ENCODE peak calls at places on chromosomes 16 and 17, in eight cellular contexts. One of them, this sample, is unnamed.

GRCh38 chr17:10516065-10516464 is 2.3 kb downstream of the MYH1 start:
- DNase-seq in H9: no peak
- DNase-seq in OCI-LY7: no peak
- DNase-seq in mesenchymal stem cell: no peak
- DNase-seq in mammary epithelial cell: no peak
- DNase-seq in MM.1S: no peak
- DNase-seq in fibroblast of lung: no peak
- DNase-seq in GM23248: no peak
- DNase-seq in this sample: no peak

GRCh38 chr16:55569025-55569424 is 2.5 kb downstream of the CAPNS2 start:
- DNase-seq in OCI-LY7: no peak
- DNase-seq in mesenchymal stem cell: no peak
- DNase-seq in H9: no peak
- DNase-seq in mammary epithelial cell: peak
- DNase-seq in fibroblast of lung: peak
- DNase-seq in GM23248: peak
- DNase-seq in MM.1S: no peak
- DNase-seq in this sample: no peak

GRCh38 chr16:11768850-11769249 is 26.2 kb upstream of the TXNDC11 start:
- DNase-seq in H9: no peak
- DNase-seq in OCI-LY7: peak
- DNase-seq in MM.1S: peak
- DNase-seq in mammary epithelial cell: no peak
- DNase-seq in mesenchymal stem cell: no peak
- DNase-seq in fibroblast of lung: no peak
- DNase-seq in GM23248: no peak
- DNase-seq in this sample: no peak

GRCh38 chr17:27602721-27603445 is 28.1 kb upstream of the LGALS9 start:
- DNase-seq in OCI-LY7: peak
- DNase-seq in MM.1S: peak
- DNase-seq in fibroblast of lung: peak
- DNase-seq in mesenchymal stem cell: peak
- DNase-seq in H9: peak
- DNase-seq in mammary epithelial cell: peak
- DNase-seq in GM23248: peak
- DNase-seq in this sample: peak

GRCh38 chr17:65660947-65661346 is 99.5 kb upstream of the AXIN2 start:
- DNase-seq in OCI-LY7: no peak
- DNase-seq in fibroblast of lung: peak
- DNase-seq in MM.1S: no peak
- DNase-seq in GM23248: peak
- DNase-seq in H9: no peak
- DNase-seq in mesenchymal stem cell: peak
- DNase-seq in mammary epithelial cell: no peak
- DNase-seq in this sample: no peak

GRCh38 chr17:36544049-36544319 is 735 bp upstream of the GGNBP2 start:
- DNase-seq in GM23248: peak
- DNase-seq in mesenchymal stem cell: peak
- DNase-seq in OCI-LY7: peak
- DNase-seq in H9: peak
- DNase-seq in MM.1S: peak
- DNase-seq in fibroblast of lung: no peak
- DNase-seq in mammary epithelial cell: peak
- DNase-seq in this sample: peak

GRCh38 chr17:17056167-17056562 is 13.9 kb downstream of the MPRIP start:
- DNase-seq in mesenchymal stem cell: no peak
- DNase-seq in H9: peak
- DNase-seq in MM.1S: no peak
- DNase-seq in fibroblast of lung: no peak
- DNase-seq in OCI-LY7: no peak
- DNase-seq in mammary epithelial cell: no peak
- DNase-seq in GM23248: peak
- DNase-seq in this sample: no peak

GRCh38 chr17:65515959-65516948 is 45.2 kb downstream of the AXIN2 start:
- DNase-seq in H9: peak
- DNase-seq in fibroblast of lung: peak
- DNase-seq in OCI-LY7: no peak
- DNase-seq in mesenchymal stem cell: peak
- DNase-seq in GM23248: peak
- DNase-seq in MM.1S: no peak
- DNase-seq in mammary epithelial cell: no peak
- DNase-seq in this sample: peak

GRCh38 chr16:50625374-50625773 is 55.7 kb downstream of the SNX20 start:
- DNase-seq in fibroblast of lung: no peak
- DNase-seq in GM23248: no peak
- DNase-seq in H9: no peak
- DNase-seq in mammary epithelial cell: no peak
- DNase-seq in mesenchymal stem cell: no peak
- DNase-seq in OCI-LY7: no peak
- DNase-seq in MM.1S: no peak
- DNase-seq in this sample: no peak

GRCh38 chr16:65655802-65656201 is 533.9 kb upstream of the CDH11 start:
- DNase-seq in MM.1S: no peak
- DNase-seq in GM23248: no peak
- DNase-seq in OCI-LY7: no peak
- DNase-seq in mammary epithelial cell: no peak
- DNase-seq in H9: no peak
- DNase-seq in fibroblast of lung: no peak
- DNase-seq in mesenchymal stem cell: no peak
- DNase-seq in this sample: no peak

GRCh38 chr16:3060339-3061127 is 4.9 kb upstream of the IL32 start:
- DNase-seq in H9: no peak
- DNase-seq in fibroblast of lung: no peak
- DNase-seq in GM23248: no peak
- DNase-seq in OCI-LY7: no peak
- DNase-seq in mesenchymal stem cell: no peak
- DNase-seq in mammary epithelial cell: no peak
- DNase-seq in MM.1S: no peak
- DNase-seq in this sample: no peak

GRCh38 chr16:7399296-7399695 is 66.7 kb downstream of the RBFOX1 start:
- DNase-seq in MM.1S: no peak
- DNase-seq in H9: no peak
- DNase-seq in mammary epithelial cell: no peak
- DNase-seq in mesenchymal stem cell: no peak
- DNase-seq in OCI-LY7: no peak
- DNase-seq in GM23248: no peak
- DNase-seq in fibroblast of lung: no peak
- DNase-seq in this sample: no peak

GRCh38 chr17:45574376-45574775 is 83.9 kb upstream of the PLEKHM1 start:
- DNase-seq in OCI-LY7: no peak
- DNase-seq in mesenchymal stem cell: peak
- DNase-seq in MM.1S: no peak
- DNase-seq in H9: no peak
- DNase-seq in mammary epithelial cell: no peak
- DNase-seq in GM23248: peak
- DNase-seq in fibroblast of lung: peak
- DNase-seq in this sample: peak

DNA sequence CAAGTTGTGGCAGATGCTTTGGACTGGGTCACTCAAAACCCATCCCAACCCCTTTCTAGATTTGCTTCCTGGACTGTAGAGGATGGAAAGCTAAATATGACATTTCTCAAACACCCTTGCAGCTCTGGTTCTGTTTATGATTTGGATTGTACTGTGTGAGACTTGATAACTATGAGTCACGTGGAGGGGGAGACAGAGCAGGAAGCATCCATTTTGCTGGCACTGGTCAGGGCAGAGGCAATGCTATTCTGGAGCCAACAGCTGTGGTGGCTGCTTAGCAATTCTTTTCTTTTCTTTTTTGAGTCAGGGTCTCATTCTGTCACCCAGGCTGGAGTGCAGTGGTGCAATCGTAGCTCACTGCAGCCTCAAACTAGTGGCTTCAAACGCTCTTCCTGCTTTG is 13.6 kb upstream of the TERF2 start:
- DNase-seq in GM23248: peak
- DNase-seq in MM.1S: no peak
- DNase-seq in H9: no peak
- DNase-seq in mammary epithelial cell: no peak
- DNase-seq in OCI-LY7: no peak
- DNase-seq in fibroblast of lung: peak
- DNase-seq in mesenchymal stem cell: peak
- DNase-seq in this sample: no peak
- H2AFZ ChIP-seq in GM23248: peak
- H2AFZ ChIP-seq in MM.1S: no peak
- H2AFZ ChIP-seq in H9: no peak
- H2AFZ ChIP-seq in mammary epithelial cell: no peak
- H2AFZ ChIP-seq in OCI-LY7: no peak
- H2AFZ ChIP-seq in fibroblast of lung: no peak
- H2AFZ ChIP-seq in mesenchymal stem cell: no peak
- H2AFZ ChIP-seq in this sample: no peak

GRCh38 chr17:64309021-64309420 is 46.0 kb upstream of the TEX2 start:
- DNase-seq in MM.1S: no peak
- DNase-seq in GM23248: no peak
- DNase-seq in OCI-LY7: no peak
- DNase-seq in mesenchymal stem cell: no peak
- DNase-seq in H9: no peak
- DNase-seq in fibroblast of lung: no peak
- DNase-seq in mammary epithelial cell: no peak
- DNase-seq in this sample: no peak

GRCh38 chr17:64313577-64313976 is 50.5 kb upstream of the TEX2 start:
- DNase-seq in OCI-LY7: no peak
- DNase-seq in mammary epithelial cell: no peak
- DNase-seq in H9: no peak
- DNase-seq in mesenchymal stem cell: no peak
- DNase-seq in GM23248: no peak
- DNase-seq in fibroblast of lung: no peak
- DNase-seq in MM.1S: no peak
- DNase-seq in this sample: no peak

GRCh38 chr17:64304512-64304911 is 41.5 kb upstream of the TEX2 start:
- DNase-seq in MM.1S: no peak
- DNase-seq in mesenchymal stem cell: no peak
- DNase-seq in H9: no peak
- DNase-seq in GM23248: no peak
- DNase-seq in fibroblast of lung: no peak
- DNase-seq in OCI-LY7: no peak
- DNase-seq in mammary epithelial cell: no peak
- DNase-seq in this sample: no peak

GRCh38 chr17:64306850-64307463 is 43.9 kb upstream of the TEX2 start:
- DNase-seq in MM.1S: peak
- DNase-seq in fibroblast of lung: peak
- DNase-seq in H9: peak
- DNase-seq in mammary epithelial cell: peak
- DNase-seq in OCI-LY7: peak
- DNase-seq in GM23248: peak
- DNase-seq in mesenchymal stem cell: peak
- DNase-seq in this sample: peak

DNA sequence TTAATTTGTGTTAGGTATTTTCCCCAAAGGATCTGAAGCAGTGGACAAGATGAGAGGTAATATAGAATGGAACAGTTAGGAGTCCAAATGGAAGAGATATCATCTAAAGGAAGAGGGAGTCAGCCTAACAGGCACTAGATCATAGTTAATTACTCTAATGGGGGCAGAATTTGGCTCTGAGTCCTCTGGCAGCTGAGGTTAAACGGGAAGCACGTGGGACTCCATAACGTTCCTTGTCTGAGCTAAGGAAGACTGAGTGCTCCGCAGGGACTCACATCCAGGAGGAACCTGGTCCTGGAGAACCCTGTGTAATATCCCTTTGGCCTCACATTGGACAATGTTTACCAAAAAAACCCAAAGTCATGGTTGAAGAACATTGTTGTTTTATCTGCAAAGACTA is 46.6 kb upstream of the TEX2 start:
- DNase-seq in mammary epithelial cell: no peak
- DNase-seq in GM23248: no peak
- DNase-seq in OCI-LY7: no peak
- DNase-seq in MM.1S: no peak
- DNase-seq in mesenchymal stem cell: no peak
- DNase-seq in H9: no peak
- DNase-seq in fibroblast of lung: no peak
- DNase-seq in this sample: no peak
- H2AFZ ChIP-seq in mammary epithelial cell: no peak
- H2AFZ ChIP-seq in GM23248: no peak
- H2AFZ ChIP-seq in OCI-LY7: no peak
- H2AFZ ChIP-seq in MM.1S: no peak
- H2AFZ ChIP-seq in mesenchymal stem cell: no peak
- H2AFZ ChIP-seq in H9: no peak
- H2AFZ ChIP-seq in fibroblast of lung: no peak
- H2AFZ ChIP-seq in this sample: no peak

DNA sequence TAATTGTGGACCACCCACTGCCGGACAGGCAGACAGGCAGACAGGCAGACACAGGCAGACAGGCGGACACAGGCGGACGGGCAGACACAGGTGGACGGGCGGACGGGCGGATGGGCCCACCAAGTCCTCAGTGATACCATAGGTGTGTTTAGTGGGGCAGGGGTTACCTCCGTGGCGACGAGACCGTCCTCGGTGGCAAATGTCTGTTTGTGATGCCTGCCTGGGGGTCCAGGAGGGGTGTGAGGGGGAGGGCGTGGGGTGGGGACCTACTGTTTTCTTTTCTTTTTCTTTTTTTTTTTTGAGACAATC is 76.7 kb downstream of the RTN4RL1 start:
- DNase-seq in OCI-LY7: no peak
- DNase-seq in MM.1S: no peak
- DNase-seq in mesenchymal stem cell: no peak
- DNase-seq in H9: no peak
- DNase-seq in GM23248: no peak
- DNase-seq in mammary epithelial cell: no peak
- DNase-seq in fibroblast of lung: no peak
- DNase-seq in this sample: no peak
- H2AFZ ChIP-seq in OCI-LY7: no peak
- H2AFZ ChIP-seq in MM.1S: no peak
- H2AFZ ChIP-seq in mesenchymal stem cell: no peak
- H2AFZ ChIP-seq in H9: no peak
- H2AFZ ChIP-seq in GM23248: no peak
- H2AFZ ChIP-seq in mammary epithelial cell: no peak
- H2AFZ ChIP-seq in fibroblast of lung: no peak
- H2AFZ ChIP-seq in this sample: no peak

DNA sequence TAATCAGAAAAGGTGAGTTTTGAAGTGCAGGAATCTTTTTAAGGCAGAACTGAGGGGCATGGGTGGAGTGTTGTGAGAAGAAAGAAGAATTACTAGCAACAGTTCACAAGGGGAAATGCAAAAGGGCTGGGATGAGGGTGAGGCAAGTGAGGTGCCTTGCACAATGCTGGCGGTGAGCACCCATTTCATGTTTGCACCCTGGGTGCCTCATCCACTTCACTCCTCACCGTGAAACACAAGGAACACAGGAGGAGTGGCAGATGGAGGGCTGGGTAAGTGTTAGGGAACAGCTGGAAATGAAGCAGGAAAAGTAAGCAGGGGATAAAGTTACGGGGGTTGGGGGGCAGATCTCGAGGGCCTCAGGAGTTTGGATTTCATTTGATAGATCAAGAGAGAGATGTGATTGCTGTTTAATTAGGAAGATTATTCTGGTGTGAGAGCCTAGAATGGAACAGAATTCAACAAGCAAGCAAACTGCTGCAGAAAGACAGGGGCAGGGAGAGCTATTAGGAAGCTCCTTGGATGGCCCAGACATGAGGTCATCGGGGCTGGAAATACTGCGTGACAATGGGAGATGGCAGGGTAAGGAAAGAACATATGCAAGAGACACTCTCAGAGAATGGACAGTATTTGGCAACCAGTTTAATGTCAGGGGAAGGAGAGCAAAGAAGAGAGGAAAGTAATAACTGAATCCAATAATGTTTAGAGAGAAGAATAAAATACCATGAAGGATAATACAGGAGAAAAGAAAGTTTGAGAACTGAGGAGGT is 8.3 kb upstream of the HEATR6 start:
- DNase-seq in GM23248: peak
- DNase-seq in fibroblast of lung: peak
- DNase-seq in H9: no peak
- DNase-seq in OCI-LY7: no peak
- DNase-seq in MM.1S: no peak
- DNase-seq in mammary epithelial cell: no peak
- DNase-seq in mesenchymal stem cell: peak
- DNase-seq in this sample: no peak
- H2AFZ ChIP-seq in GM23248: peak
- H2AFZ ChIP-seq in fibroblast of lung: no peak
- H2AFZ ChIP-seq in H9: no peak
- H2AFZ ChIP-seq in OCI-LY7: no peak
- H2AFZ ChIP-seq in MM.1S: no peak
- H2AFZ ChIP-seq in mammary epithelial cell: no peak
- H2AFZ ChIP-seq in mesenchymal stem cell: peak
- H2AFZ ChIP-seq in this sample: no peak

GRCh38 chr17:57004944-57005579 is 27.1 kb downstream of the SCPEP1 start:
- DNase-seq in MM.1S: peak
- DNase-seq in mesenchymal stem cell: no peak
- DNase-seq in fibroblast of lung: no peak
- DNase-seq in mammary epithelial cell: no peak
- DNase-seq in GM23248: no peak
- DNase-seq in H9: no peak
- DNase-seq in OCI-LY7: peak
- DNase-seq in this sample: no peak
- H2AFZ ChIP-seq in MM.1S: no peak
- H2AFZ ChIP-seq in mesenchymal stem cell: peak
- H2AFZ ChIP-seq in fibroblast of lung: no peak
- H2AFZ ChIP-seq in mammary epithelial cell: no peak
- H2AFZ ChIP-seq in GM23248: no peak
- H2AFZ ChIP-seq in H9: no peak
- H2AFZ ChIP-seq in OCI-LY7: peak
- H2AFZ ChIP-seq in this sample: no peak

This sample was measured in hepatocyte.